ENCODE peak calls at places on chromosomes 16 and 17, in ten cellular contexts. One of them, this sample, is unnamed.

GRCh38 chr17:63474914-63475460 is 1.9 kb upstream of the ACE start:
- DNase-seq in transverse colon: no peak
- DNase-seq in mucosa of descending colon: no peak
- DNase-seq in heart right ventricle: no peak
- DNase-seq in uterus: no peak
- DNase-seq in choroid plexus epithelial cell: no peak
- DNase-seq in dorsolateral prefrontal cortex: no peak
- DNase-seq in A549: no peak
- DNase-seq in kidney: no peak
- DNase-seq in AG10803: no peak
- DNase-seq in this sample: no peak

GRCh38 chr17:42177684-42178083 is 3.3 kb downstream of the KCNH4 start:
- DNase-seq in AG10803: no peak
- DNase-seq in transverse colon: no peak
- DNase-seq in A549: no peak
- DNase-seq in heart right ventricle: no peak
- DNase-seq in mucosa of descending colon: no peak
- DNase-seq in kidney: no peak
- DNase-seq in dorsolateral prefrontal cortex: no peak
- DNase-seq in choroid plexus epithelial cell: no peak
- DNase-seq in uterus: no peak
- DNase-seq in this sample: no peak

GRCh38 chr17:60493847-60494321 is 32.2 kb downstream of the APPBP2 start:
- DNase-seq in A549: no peak
- DNase-seq in mucosa of descending colon: no peak
- DNase-seq in dorsolateral prefrontal cortex: no peak
- DNase-seq in choroid plexus epithelial cell: peak
- DNase-seq in heart right ventricle: no peak
- DNase-seq in uterus: no peak
- DNase-seq in transverse colon: no peak
- DNase-seq in kidney: no peak
- DNase-seq in AG10803: peak
- DNase-seq in this sample: no peak

GRCh38 chr16:72055911-72056310 is 1.6 kb downstream of the HP start:
- DNase-seq in kidney: no peak
- DNase-seq in uterus: no peak
- DNase-seq in transverse colon: no peak
- DNase-seq in AG10803: no peak
- DNase-seq in mucosa of descending colon: no peak
- DNase-seq in A549: no peak
- DNase-seq in heart right ventricle: no peak
- DNase-seq in dorsolateral prefrontal cortex: no peak
- DNase-seq in choroid plexus epithelial cell: no peak
- DNase-seq in this sample: no peak

GRCh38 chr17:37399404-37399803 is 7.2 kb downstream of the ACACA start:
- DNase-seq in heart right ventricle: no peak
- DNase-seq in AG10803: no peak
- DNase-seq in uterus: no peak
- DNase-seq in kidney: no peak
- DNase-seq in A549: no peak
- DNase-seq in mucosa of descending colon: no peak
- DNase-seq in choroid plexus epithelial cell: peak
- DNase-seq in transverse colon: no peak
- DNase-seq in dorsolateral prefrontal cortex: no peak
- DNase-seq in this sample: peak

GRCh38 chr17:42188749-42189650 is 3.7 kb upstream of the HCRT start:
- DNase-seq in transverse colon: no peak
- DNase-seq in mucosa of descending colon: no peak
- DNase-seq in A549: no peak
- DNase-seq in kidney: no peak
- DNase-seq in choroid plexus epithelial cell: no peak
- DNase-seq in AG10803: peak
- DNase-seq in heart right ventricle: no peak
- DNase-seq in dorsolateral prefrontal cortex: no peak
- DNase-seq in uterus: no peak
- DNase-seq in this sample: no peak

GRCh38 chr16:71311553-71312158 is 22.5 kb upstream of the CMTR2 start:
- DNase-seq in uterus: no peak
- DNase-seq in dorsolateral prefrontal cortex: no peak
- DNase-seq in AG10803: peak
- DNase-seq in kidney: no peak
- DNase-seq in transverse colon: no peak
- DNase-seq in mucosa of descending colon: no peak
- DNase-seq in choroid plexus epithelial cell: peak
- DNase-seq in A549: peak
- DNase-seq in heart right ventricle: no peak
- DNase-seq in this sample: no peak

GRCh38 chr17:41777579-41778188 is 8.8 kb downstream of the JUP start:
- DNase-seq in A549: peak
- DNase-seq in mucosa of descending colon: peak
- DNase-seq in uterus: peak
- DNase-seq in dorsolateral prefrontal cortex: no peak
- DNase-seq in AG10803: peak
- DNase-seq in heart right ventricle: peak
- DNase-seq in transverse colon: peak
- DNase-seq in choroid plexus epithelial cell: peak
- DNase-seq in kidney: peak
- DNase-seq in this sample: peak

GRCh38 chr16:49835116-49835880 is 20.6 kb downstream of the ZNF423 start:
- DNase-seq in choroid plexus epithelial cell: no peak
- DNase-seq in dorsolateral prefrontal cortex: no peak
- DNase-seq in kidney: peak
- DNase-seq in A549: no peak
- DNase-seq in transverse colon: no peak
- DNase-seq in AG10803: no peak
- DNase-seq in heart right ventricle: no peak
- DNase-seq in mucosa of descending colon: no peak
- DNase-seq in uterus: peak
- DNase-seq in this sample: no peak

GRCh38 chr17:5837055-5837491 is 233.1 kb upstream of the WSCD1 start:
- DNase-seq in A549: peak
- DNase-seq in transverse colon: no peak
- DNase-seq in mucosa of descending colon: no peak
- DNase-seq in AG10803: peak
- DNase-seq in choroid plexus epithelial cell: peak
- DNase-seq in kidney: no peak
- DNase-seq in uterus: no peak
- DNase-seq in heart right ventricle: no peak
- DNase-seq in dorsolateral prefrontal cortex: no peak
- DNase-seq in this sample: peak

GRCh38 chr17:57553991-57554825 is 190.9 kb downstream of the CCDC182 start:
- DNase-seq in A549: no peak
- DNase-seq in mucosa of descending colon: no peak
- DNase-seq in uterus: no peak
- DNase-seq in choroid plexus epithelial cell: peak
- DNase-seq in heart right ventricle: no peak
- DNase-seq in AG10803: no peak
- DNase-seq in dorsolateral prefrontal cortex: no peak
- DNase-seq in kidney: no peak
- DNase-seq in transverse colon: peak
- DNase-seq in this sample: no peak

GRCh38 chr17:57553525-57553924 is 191.6 kb downstream of the CCDC182 start:
- DNase-seq in heart right ventricle: no peak
- DNase-seq in choroid plexus epithelial cell: peak
- DNase-seq in A549: no peak
- DNase-seq in kidney: no peak
- DNase-seq in transverse colon: no peak
- DNase-seq in mucosa of descending colon: no peak
- DNase-seq in AG10803: no peak
- DNase-seq in dorsolateral prefrontal cortex: no peak
- DNase-seq in uterus: no peak
- DNase-seq in this sample: no peak

GRCh38 chr17:57554826-57555635 is 190.1 kb downstream of the CCDC182 start:
- DNase-seq in uterus: no peak
- DNase-seq in heart right ventricle: no peak
- DNase-seq in dorsolateral prefrontal cortex: no peak
- DNase-seq in AG10803: no peak
- DNase-seq in A549: no peak
- DNase-seq in kidney: no peak
- DNase-seq in choroid plexus epithelial cell: peak
- DNase-seq in mucosa of descending colon: no peak
- DNase-seq in transverse colon: no peak
- DNase-seq in this sample: no peak

GRCh38 chr17:57557363-57557762 is 187.7 kb downstream of the CCDC182 start:
- DNase-seq in transverse colon: no peak
- DNase-seq in kidney: no peak
- DNase-seq in heart right ventricle: no peak
- DNase-seq in choroid plexus epithelial cell: no peak
- DNase-seq in uterus: no peak
- DNase-seq in A549: no peak
- DNase-seq in mucosa of descending colon: no peak
- DNase-seq in dorsolateral prefrontal cortex: no peak
- DNase-seq in AG10803: no peak
- DNase-seq in this sample: peak

GRCh38 chr17:57555636-57556175 is 189.4 kb downstream of the CCDC182 start:
- DNase-seq in transverse colon: no peak
- DNase-seq in A549: no peak
- DNase-seq in kidney: no peak
- DNase-seq in choroid plexus epithelial cell: no peak
- DNase-seq in AG10803: no peak
- DNase-seq in uterus: no peak
- DNase-seq in mucosa of descending colon: no peak
- DNase-seq in dorsolateral prefrontal cortex: no peak
- DNase-seq in heart right ventricle: no peak
- DNase-seq in this sample: no peak
- H3K4me3 ChIP-seq in transverse colon: no peak
- H3K4me3 ChIP-seq in A549: no peak
- H3K4me3 ChIP-seq in kidney: no peak
- H3K4me3 ChIP-seq in choroid plexus epithelial cell: no peak
- H3K4me3 ChIP-seq in AG10803: no peak
- H3K4me3 ChIP-seq in uterus: no peak
- H3K4me3 ChIP-seq in mucosa of descending colon: no peak
- H3K4me3 ChIP-seq in dorsolateral prefrontal cortex: no peak
- H3K4me3 ChIP-seq in heart right ventricle: no peak
- H3K4me3 ChIP-seq in this sample: no peak

GRCh38 chr16:833411-833810 is 32.9 kb upstream of the GNG13 start:
- DNase-seq in transverse colon: no peak
- DNase-seq in choroid plexus epithelial cell: no peak
- DNase-seq in dorsolateral prefrontal cortex: no peak
- DNase-seq in heart right ventricle: no peak
- DNase-seq in uterus: no peak
- DNase-seq in AG10803: no peak
- DNase-seq in A549: no peak
- DNase-seq in mucosa of descending colon: no peak
- DNase-seq in kidney: peak
- DNase-seq in this sample: no peak

GRCh38 chr16:830107-830870 is 29.8 kb upstream of the GNG13 start:
- DNase-seq in dorsolateral prefrontal cortex: no peak
- DNase-seq in mucosa of descending colon: no peak
- DNase-seq in heart right ventricle: no peak
- DNase-seq in A549: no peak
- DNase-seq in AG10803: no peak
- DNase-seq in transverse colon: no peak
- DNase-seq in choroid plexus epithelial cell: no peak
- DNase-seq in uterus: no peak
- DNase-seq in kidney: no peak
- DNase-seq in this sample: no peak

GRCh38 chr16:830871-831570 is 30.5 kb upstream of the GNG13 start:
- DNase-seq in kidney: no peak
- DNase-seq in heart right ventricle: no peak
- DNase-seq in AG10803: no peak
- DNase-seq in A549: no peak
- DNase-seq in mucosa of descending colon: no peak
- DNase-seq in uterus: no peak
- DNase-seq in transverse colon: no peak
- DNase-seq in dorsolateral prefrontal cortex: no peak
- DNase-seq in choroid plexus epithelial cell: no peak
- DNase-seq in this sample: no peak

GRCh38 chr16:832652-833336 is 32.3 kb upstream of the GNG13 start:
- DNase-seq in uterus: no peak
- DNase-seq in choroid plexus epithelial cell: no peak
- DNase-seq in mucosa of descending colon: peak
- DNase-seq in A549: no peak
- DNase-seq in dorsolateral prefrontal cortex: no peak
- DNase-seq in heart right ventricle: no peak
- DNase-seq in transverse colon: peak
- DNase-seq in AG10803: no peak
- DNase-seq in kidney: peak
- DNase-seq in this sample: no peak

GRCh38 chr16:831571-832443 is 31.3 kb upstream of the GNG13 start:
- DNase-seq in choroid plexus epithelial cell: no peak
- DNase-seq in transverse colon: no peak
- DNase-seq in A549: no peak
- DNase-seq in heart right ventricle: no peak
- DNase-seq in dorsolateral prefrontal cortex: no peak
- DNase-seq in kidney: no peak
- DNase-seq in mucosa of descending colon: no peak
- DNase-seq in uterus: no peak
- DNase-seq in AG10803: no peak
- DNase-seq in this sample: no peak
- H3K4me3 ChIP-seq in choroid plexus epithelial cell: no peak
- H3K4me3 ChIP-seq in transverse colon: no peak
- H3K4me3 ChIP-seq in A549: no peak
- H3K4me3 ChIP-seq in heart right ventricle: no peak
- H3K4me3 ChIP-seq in dorsolateral prefrontal cortex: no peak
- H3K4me3 ChIP-seq in kidney: no peak
- H3K4me3 ChIP-seq in mucosa of descending colon: no peak
- H3K4me3 ChIP-seq in uterus: no peak
- H3K4me3 ChIP-seq in AG10803: no peak
- H3K4me3 ChIP-seq in this sample: no peak

GRCh38 chr16:85749686-85750020 is 1.2 kb downstream of the C16orf74 start:
- DNase-seq in uterus: no peak
- DNase-seq in mucosa of descending colon: no peak
- DNase-seq in transverse colon: peak
- DNase-seq in kidney: no peak
- DNase-seq in choroid plexus epithelial cell: no peak
- DNase-seq in dorsolateral prefrontal cortex: no peak
- DNase-seq in AG10803: no peak
- DNase-seq in heart right ventricle: no peak
- DNase-seq in A549: no peak
- DNase-seq in this sample: no peak
- H3K4me3 ChIP-seq in uterus: no peak
- H3K4me3 ChIP-seq in mucosa of descending colon: no peak
- H3K4me3 ChIP-seq in transverse colon: peak
- H3K4me3 ChIP-seq in kidney: no peak
- H3K4me3 ChIP-seq in choroid plexus epithelial cell: peak
- H3K4me3 ChIP-seq in dorsolateral prefrontal cortex: no peak
- H3K4me3 ChIP-seq in AG10803: peak
- H3K4me3 ChIP-seq in heart right ventricle: peak
- H3K4me3 ChIP-seq in A549: peak
- H3K4me3 ChIP-seq in this sample: peak

DNA sequence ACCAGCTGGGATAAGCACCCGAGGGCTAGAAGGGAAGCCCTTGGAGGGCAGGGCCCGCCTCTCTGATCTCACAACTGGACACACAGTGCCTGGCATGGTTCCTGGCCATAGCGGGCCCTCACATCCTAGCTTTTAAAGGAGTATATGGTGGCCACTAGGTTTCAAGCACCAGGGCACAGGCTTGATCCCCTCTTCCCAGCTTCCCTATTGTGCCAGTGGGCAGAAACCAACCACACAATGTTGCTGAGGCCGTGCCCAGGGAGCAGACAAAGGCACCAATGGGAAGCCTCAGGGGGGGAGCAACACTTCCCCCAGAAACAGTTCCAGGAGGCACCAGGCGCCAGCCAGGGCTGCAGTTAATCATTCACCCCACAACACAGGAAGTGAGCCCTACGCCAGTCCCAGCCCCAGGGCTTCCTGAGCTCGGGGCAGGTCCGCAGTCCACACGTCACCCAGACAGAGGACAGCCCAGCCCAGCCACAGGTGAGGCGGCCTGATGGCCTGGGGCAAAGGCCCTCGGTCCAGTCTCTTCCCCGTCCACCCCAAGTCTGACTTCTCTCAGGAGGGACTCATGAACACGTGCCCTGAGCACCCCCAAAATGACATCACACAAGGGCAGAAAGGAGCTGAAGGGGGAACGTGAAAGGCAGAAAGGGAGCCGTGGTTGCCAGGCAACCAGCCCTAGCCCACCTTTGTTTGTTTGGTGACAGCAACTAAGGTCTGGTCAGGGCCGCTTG is 12.8 kb downstream of the SMIM5 start:
- DNase-seq in A549: peak
- DNase-seq in uterus: no peak
- DNase-seq in heart right ventricle: no peak
- DNase-seq in mucosa of descending colon: peak
- DNase-seq in choroid plexus epithelial cell: peak
- DNase-seq in AG10803: no peak
- DNase-seq in kidney: peak
- DNase-seq in dorsolateral prefrontal cortex: peak
- DNase-seq in transverse colon: peak
- DNase-seq in this sample: peak
- H3K4me3 ChIP-seq in A549: peak
- H3K4me3 ChIP-seq in uterus: no peak
- H3K4me3 ChIP-seq in heart right ventricle: no peak
- H3K4me3 ChIP-seq in mucosa of descending colon: no peak
- H3K4me3 ChIP-seq in choroid plexus epithelial cell: no peak
- H3K4me3 ChIP-seq in AG10803: no peak
- H3K4me3 ChIP-seq in kidney: peak
- H3K4me3 ChIP-seq in dorsolateral prefrontal cortex: no peak
- H3K4me3 ChIP-seq in transverse colon: no peak
- H3K4me3 ChIP-seq in this sample: no peak